ENCODE peak calls at places on chromosomes 5 and 9, in nine cellular contexts. V is cardiac fibroblast, L is gastrocnemius medialis, T is glutamatergic neuron, N is choroid plexus epithelial cell, G is fibroblast of mammary gland, Y is A549, O is HFFc6, X is mesothelial cell of epicardium. Q is an unnamed sample.

GRCh38 chr5:162209005-162209605 is 141.5 kb downstream of the GABRG2 start:
- DNase-seq in Y (no peak), L (no peak), T (peak), N (peak), V (no peak), O (no peak), G (no peak), X (no peak), Q (peak)

GRCh38 chr5:15074651-15075050 is 203.1 kb upstream of the ANKH start:
- DNase-seq in V (no peak), T (no peak), X (no peak), Y (no peak), O (no peak), N (peak), G (no peak), L (no peak), Q (no peak)

GRCh38 chr5:11527994-11528393 is 376.3 kb downstream of the CTNND2 start:
- DNase-seq in L (no peak), O (no peak), V (no peak), G (no peak), Y (no peak), X (no peak), N (no peak), T (no peak), Q (no peak)

GRCh38 chr5:52139888-52140580 is 647.7 kb upstream of the ITGA1 start:
- DNase-seq in V (no peak), T (no peak), G (no peak), N (no peak), X (no peak), O (no peak), Y (no peak), L (no peak), Q (no peak)

GRCh38 chr5:8829322-8830029 is 716.4 kb downstream of the SEMA5A start:
- DNase-seq in X (no peak), L (no peak), G (peak), V (peak), O (peak), T (no peak), Y (peak), N (peak), Q (no peak)

GRCh38 chr9:128819716-128820664 is 1.7 kb downstream of the ENDOG start:
- DNase-seq in Y (no peak), T (no peak), O (no peak), N (peak), X (no peak), G (peak), V (peak), L (no peak), Q (no peak)

GRCh38 chr9:137095664-137096517 is 9.1 kb downstream of the MAN1B1 start:
- DNase-seq in G (no peak), O (no peak), L (no peak), X (no peak), N (no peak), Y (no peak), T (no peak), V (no peak), Q (no peak)

GRCh38 chr9:134373953-134374300 is 47.7 kb downstream of the RXRA start:
- DNase-seq in T (no peak), X (no peak), V (no peak), G (no peak), Y (no peak), L (peak), O (no peak), N (no peak), Q (no peak)

GRCh38 chr5:61417851-61418250 is 85.8 kb downstream of the ZSWIM6 start:
- DNase-seq in Y (no peak), N (no peak), T (no peak), G (no peak), V (no peak), O (no peak), X (no peak), L (no peak), Q (no peak)

GRCh38 chr9:36832232-36832795 is 201.8 kb downstream of the PAX5 start:
- DNase-seq in N (no peak), O (no peak), Y (no peak), X (no peak), T (no peak), V (no peak), G (no peak), L (no peak), Q (no peak)

GRCh38 chr9:34240021-34240420 is 61.2 kb downstream of the UBAP1 start:
- DNase-seq in X (no peak), N (no peak), T (no peak), L (no peak), G (no peak), Y (no peak), O (no peak), V (no peak), Q (no peak)

GRCh38 chr5:54904425-54904824 is 81.0 kb downstream of the ESM1 start:
- DNase-seq in G (peak), N (peak), L (no peak), T (no peak), X (no peak), O (peak), V (peak), Y (no peak), Q (no peak)

GRCh38 chr5:165370233-165370632 is 1864.8 kb downstream of the MAT2B start:
- DNase-seq in T (no peak), V (no peak), O (no peak), X (no peak), N (no peak), Y (no peak), L (no peak), G (no peak), Q (no peak)

GRCh38 chr5:148831590-148832565 is 5.5 kb downstream of the ADRB2 start:
- DNase-seq in X (no peak), V (no peak), L (peak), Y (no peak), O (no peak), T (no peak), G (no peak), N (no peak), Q (no peak)

GRCh38 chr5:14581891-14582796 is 552 bp downstream of the OTULINL start:
- DNase-seq in L (no peak), T (peak), X (peak), G (peak), O (peak), Y (peak), N (peak), V (peak), Q (peak)

GRCh38 chr5:93378073-93378472 is 202.9 kb downstream of the NR2F1-AS1 start:
- DNase-seq in G (peak), L (no peak), O (peak), X (no peak), T (no peak), Y (no peak), V (peak), N (peak), Q (no peak)

GRCh38 chr9:80197661-80198060 is 625.9 kb downstream of the TLE4 start:
- DNase-seq in O (no peak), V (no peak), G (peak), X (no peak), T (no peak), Y (no peak), L (no peak), N (peak), Q (no peak)

GRCh38 chr9:571066-571465 is 270.4 kb upstream of the DMRT1 start:
- DNase-seq in T (no peak), L (no peak), N (no peak), X (no peak), Y (no peak), G (no peak), O (no peak), V (peak), Q (no peak)

GRCh38 chr5:170552486-170553122 is 48.8 kb downstream of the KCNIP1 start:
- DNase-seq in Y (no peak), O (peak), X (peak), T (peak), N (peak), L (peak), G (peak), V (peak), Q (no peak)

GRCh38 chr5:86684222-86684621 is 66.5 kb downstream of the COX7C start:
- DNase-seq in V (no peak), L (no peak), Y (no peak), N (peak), O (no peak), G (peak), X (no peak), T (no peak), Q (no peak)

GRCh38 chr5:51033215-51033614 is 350.0 kb upstream of the ISL1 start:
- DNase-seq in O (no peak), T (no peak), Y (no peak), V (no peak), X (no peak), L (no peak), G (no peak), N (no peak), Q (no peak)

GRCh38 chr5:178367351-178368120 is 134.9 kb upstream of the PHYKPL start:
- DNase-seq in G (no peak), L (no peak), T (peak), O (no peak), V (no peak), X (no peak), N (no peak), Y (no peak), Q (no peak)

GRCh38 chr9:125600194-125600593 is 106.8 kb downstream of the MAPKAP1 start:
- DNase-seq in V (peak), O (no peak), Y (no peak), L (no peak), N (peak), G (no peak), T (no peak), X (no peak), Q (no peak)

GRCh38 chr5:151005975-151006576 is 14.3 kb upstream of the GPX3 start:
- DNase-seq in X (no peak), T (no peak), L (peak), Y (no peak), O (peak), G (peak), V (peak), N (peak), Q (no peak)

GRCh38 chr9:73239868-73240267 is 88.2 kb downstream of the ANXA1 start:
- DNase-seq in L (no peak), Y (peak), X (no peak), O (no peak), V (no peak), N (peak), T (no peak), G (peak), Q (no peak)

GRCh38 chr5:133611357-133612020 is 852 bp downstream of the FSTL4 start:
- DNase-seq in N (no peak), L (no peak), G (no peak), T (peak), O (no peak), V (no peak), X (no peak), Y (peak), Q (no peak)

GRCh38 chr9:656918-657583 is 184.4 kb upstream of the DMRT1 start:
- DNase-seq in Y (no peak), O (no peak), N (no peak), V (no peak), X (no peak), G (no peak), T (no peak), L (no peak), Q (no peak)

GRCh38 chr5:154273028-154273617 is 82.6 kb downstream of the GALNT10 start:
- DNase-seq in Y (no peak), X (no peak), V (peak), T (no peak), L (peak), N (peak), O (peak), G (peak), Q (no peak)

GRCh38 chr9:114905160-114905940 is 25.0 kb downstream of the TNFSF8 start:
- DNase-seq in O (no peak), Y (no peak), N (no peak), L (no peak), X (no peak), V (no peak), T (no peak), G (no peak), Q (no peak)

GRCh38 chr5:58544195-58544594 is 38.7 kb upstream of the RAB3C start:
- DNase-seq in O (no peak), T (no peak), G (no peak), L (no peak), N (no peak), X (no peak), Y (no peak), V (no peak), Q (no peak)

GRCh38 chr9:124708070-124708469 is 63.0 kb downstream of the NR6A1 start:
- DNase-seq in G (no peak), V (no peak), Y (no peak), L (no peak), N (no peak), X (no peak), T (no peak), O (no peak), Q (no peak)

GRCh38 chr5:38922199-38922598 is 76.4 kb downstream of the OSMR start:
- DNase-seq in X (no peak), O (peak), G (peak), T (peak), Y (peak), V (peak), L (no peak), N (peak), Q (peak)

GRCh38 chr9:13444272-13444608 is 164.7 kb upstream of the MPDZ start:
- DNase-seq in O (no peak), T (no peak), N (no peak), Y (no peak), L (no peak), V (no peak), X (no peak), G (no peak), Q (no peak)

GRCh38 chr5:15021286-15022046 is 149.9 kb upstream of the ANKH start:
- DNase-seq in G (peak), X (no peak), Y (no peak), V (peak), O (peak), L (no peak), T (no peak), N (peak), Q (no peak)

DNA sequence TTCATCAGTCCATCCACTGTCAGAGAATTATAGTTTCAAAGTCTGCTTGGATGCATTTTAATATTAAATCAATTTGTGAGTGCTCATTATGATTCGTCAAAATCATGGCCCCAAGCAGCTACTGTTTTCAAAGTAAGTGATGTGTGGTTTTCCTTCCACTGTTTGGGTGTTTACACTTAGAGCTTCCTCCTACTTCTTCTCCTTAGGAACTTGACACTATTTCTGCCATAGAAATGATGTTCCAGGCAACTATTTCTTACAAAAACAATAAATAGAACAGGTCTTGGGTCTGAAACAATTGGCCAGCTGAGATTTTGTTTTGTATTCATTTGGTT is 132.8 kb upstream of the RAI14 start:
- DNase-seq in V (no peak), N (no peak), G (no peak), O (no peak), T (no peak), Y (no peak), L (no peak), X (no peak), Q (no peak)
- TF ChIP-seq CTCF in V (no peak), N (no peak), G (no peak), O (peak), T (no peak), Y (no peak), L (no peak), X (no peak), Q (no peak)

GRCh38 chr9:8855046-8855445 is 1055.5 kb upstream of the DMAC1 start:
- DNase-seq in G (peak), Y (no peak), N (peak), L (no peak), T (no peak), V (peak), X (no peak), O (no peak), Q (no peak)
- TF ChIP-seq CTCF in G (peak), Y (no peak), N (peak), L (no peak), T (peak), V (peak), X (no peak), O (no peak), Q (peak)

DNA sequence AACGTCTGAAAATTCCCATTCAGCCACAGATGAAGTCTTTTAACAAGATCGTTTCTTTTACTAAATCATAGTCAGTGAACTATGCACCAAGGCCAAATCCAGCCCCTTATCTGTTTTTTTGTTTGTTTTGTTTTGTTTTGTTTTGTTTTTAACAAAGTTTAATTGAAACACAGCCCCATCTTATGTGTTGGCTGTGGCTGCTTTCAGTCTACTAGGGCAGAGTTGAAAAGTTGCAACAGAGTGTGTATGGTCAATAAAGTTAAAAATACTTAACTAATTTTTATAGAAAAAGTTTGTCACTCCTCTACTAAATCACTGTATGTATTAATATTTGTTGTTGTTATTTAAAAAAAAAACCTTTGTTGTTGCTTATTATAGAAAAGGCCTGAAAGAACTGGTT is 137.1 kb downstream of the CAAP1 start:
- DNase-seq in T (no peak), Y (no peak), N (no peak), X (no peak), V (no peak), G (no peak), O (no peak), L (no peak), Q (no peak)
- TF ChIP-seq CTCF in T (no peak), Y (no peak), N (no peak), X (no peak), V (no peak), G (no peak), O (no peak), L (no peak), Q (no peak)

GRCh38 chr5:82246960-82247574 is 31.1 kb downstream of the RPS23 start:
- DNase-seq in V (no peak), G (no peak), L (no peak), O (no peak), N (no peak), X (no peak), T (no peak), Y (no peak), Q (no peak)

GRCh38 chr5:82244151-82244550 is 34.0 kb downstream of the RPS23 start:
- DNase-seq in G (no peak), Y (no peak), T (no peak), L (no peak), N (no peak), X (no peak), V (no peak), O (no peak), Q (no peak)

GRCh38 chr5:82244854-82245635 is 33.1 kb downstream of the RPS23 start:
- DNase-seq in N (peak), T (no peak), L (no peak), G (no peak), Y (no peak), V (no peak), X (no peak), O (no peak), Q (no peak)
- TF ChIP-seq CTCF in N (no peak), T (no peak), L (no peak), G (no peak), Y (no peak), V (peak), X (no peak), O (no peak), Q (no peak)

DNA sequence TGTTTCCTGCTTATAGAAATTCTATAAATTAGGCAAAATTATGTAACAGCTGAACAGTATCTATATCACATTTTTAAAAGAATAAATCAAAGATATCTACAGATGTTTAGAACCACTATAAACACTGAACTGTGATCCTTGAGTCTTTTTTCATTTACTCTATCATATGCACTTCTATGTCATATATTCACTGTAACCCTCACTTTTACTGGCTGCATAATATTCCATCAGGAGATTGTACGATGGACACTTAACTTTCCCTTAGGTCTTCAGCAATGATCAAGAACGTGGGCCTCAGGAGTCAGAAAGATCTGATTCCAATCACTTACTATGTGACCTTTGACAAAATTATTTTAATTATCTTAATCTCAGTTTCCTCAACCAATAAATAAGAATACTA is 41.0 kb downstream of the CLINT1 start:
- DNase-seq in O (no peak), L (no peak), X (no peak), G (no peak), V (no peak), N (no peak), Y (no peak), T (no peak), Q (no peak)
- TF ChIP-seq CTCF in O (no peak), L (no peak), X (no peak), G (no peak), V (no peak), N (no peak), Y (no peak), T (no peak), Q (no peak)

DNA sequence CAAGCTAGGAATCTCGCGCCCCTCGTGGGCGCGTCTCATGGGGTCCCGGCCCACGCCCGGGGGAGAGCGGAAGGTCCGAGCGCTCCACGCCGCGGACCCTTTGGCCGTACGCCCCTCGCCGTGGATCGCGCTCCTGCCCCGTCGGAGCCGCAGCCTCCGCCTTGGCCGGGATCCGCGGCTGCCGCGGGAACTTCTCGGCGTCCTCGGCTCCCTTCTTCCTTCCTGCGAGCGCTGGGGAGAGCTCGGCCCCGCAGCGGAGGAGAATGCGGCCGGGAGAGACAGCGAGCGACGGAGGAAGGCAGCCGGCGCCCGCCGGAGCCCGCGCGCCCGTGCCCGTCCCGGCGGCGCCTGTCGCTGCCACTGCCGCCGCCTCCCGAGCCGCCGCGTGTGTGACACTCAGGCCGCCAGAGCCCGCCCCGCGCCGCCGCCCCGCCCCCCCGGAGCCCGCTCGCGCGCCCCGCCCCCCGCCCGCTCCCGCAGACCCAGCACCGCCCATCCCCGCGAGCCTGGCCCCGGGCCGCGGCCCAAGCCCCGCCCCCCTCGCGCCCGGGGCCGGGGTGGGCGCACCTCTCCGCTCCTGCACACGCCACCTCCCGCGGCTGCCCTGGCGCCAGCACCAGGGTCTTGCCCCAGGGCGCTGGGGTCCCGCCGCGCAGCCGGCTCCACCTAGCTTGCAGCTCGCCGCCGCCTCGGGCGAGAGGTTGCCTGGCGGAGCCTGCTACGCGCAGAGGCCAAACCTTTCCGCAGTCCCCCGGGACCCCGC is at the start of gene SHB:
- DNase-seq in G (no peak), T (peak), N (peak), O (peak), V (peak), Y (peak), L (peak), X (peak), Q (peak)
- TF ChIP-seq CTCF in G (no peak), T (peak), N (no peak), O (peak), V (no peak), Y (peak), L (peak), X (no peak), Q (no peak)

Q was measured in progenitor cell of endocrine pancreas.